ENCODE peak calls at places on chromosomes 5 and 9, in six cellular contexts. M is GM13977; V is stimulated activated CD4-positive, alpha-beta T cell treated with anti-CD3 and anti-CD28 coated beads, Interleukin-4, amount 100 ng/mL, for 24 hours; N is germinal center; I is stomach; E is choroid plexus epithelial cell. L is an unnamed sample.

GRCh38 chr5:11076945-11077613 is 316.0 kb upstream of the DAP start:
- DNase-seq in M (no peak), I (no peak), E (no peak), N (no peak), V (no peak), L (no peak)

GRCh38 chr5:54895816-54896341 is 89.5 kb downstream of the ESM1 start:
- DNase-seq in M (no peak), N (no peak), E (peak; percentile 84), I (peak; percentile 50), V (no peak), L (peak; percentile 30)

GRCh38 chr5:32020271-32020670 is 153.8 kb downstream of the GOLPH3 start:
- DNase-seq in N (peak; percentile 26), I (no peak), M (no peak), V (no peak), E (no peak), L (no peak)

GRCh38 chr5:369151-369939 is 47.8 kb downstream of the AHRR start:
- DNase-seq in I (no peak), M (no peak), V (no peak), N (no peak), E (no peak), L (no peak)

GRCh38 chr9:89837152-89837551 is 232.3 kb downstream of the GADD45G start:
- DNase-seq in M (no peak), N (no peak), E (no peak), I (no peak), V (no peak), L (no peak)

GRCh38 chr5:178310130-178310865 is 77.7 kb upstream of the PHYKPL start:
- DNase-seq in V (no peak), I (no peak), M (no peak), E (no peak), N (no peak), L (no peak)

GRCh38 chr5:175001311-175001710 is 276.9 kb downstream of the MSX2 start:
- DNase-seq in I (no peak), V (no peak), N (no peak), M (no peak), E (no peak), L (no peak)

GRCh38 chr5:56142233-56142619 is 90.9 kb downstream of the ANKRD55 start:
- DNase-seq in N (no peak), E (no peak), M (no peak), V (no peak), I (no peak), L (no peak)

GRCh38 chr9:127123239-127123935 is 952 bp upstream of the ANGPTL2 start:
- DNase-seq in N (no peak), V (no peak), I (peak; percentile 49), E (no peak), M (no peak), L (no peak)

GRCh38 chr9:97307091-97307490 is 368 bp upstream of the CCDC180 start:
- DNase-seq in E (peak; percentile 90), M (no peak), I (peak; percentile 68), N (no peak), V (no peak), L (peak; percentile 75)

GRCh38 chr5:171543486-171543885 is 124.0 kb downstream of the FGF18 start:
- DNase-seq in I (peak; percentile 14), M (no peak), N (no peak), V (no peak), E (no peak), L (no peak)

GRCh38 chr9:114417511-114417910 is 29.7 kb upstream of the AKNA start:
- DNase-seq in E (peak; percentile 41), M (no peak), N (no peak), I (no peak), V (no peak), L (no peak)

GRCh38 chr5:84249918-84250635 is 134.6 kb downstream of the EDIL3 start:
- DNase-seq in M (no peak), I (no peak), N (no peak), V (no peak), E (peak; percentile 90), L (no peak)

GRCh38 chr5:159878988-159879471 is 37.3 kb upstream of the ADRA1B start:
- DNase-seq in N (no peak), E (peak; percentile 76), I (peak; percentile 40), M (no peak), V (no peak), L (peak; percentile 32)

GRCh38 chr5:102666164-102666951 is 88.7 kb upstream of the PAM start:
- DNase-seq in V (no peak), N (no peak), M (no peak), I (no peak), E (peak; percentile 12), L (peak; percentile 5)

GRCh38 chr5:140073296-140073695 is 30.2 kb upstream of the NRG2 start:
- DNase-seq in N (peak; percentile 16), M (peak; percentile 18), V (no peak), I (no peak), E (peak; percentile 38), L (no peak)

GRCh38 chr5:78376315-78376714 is 15.9 kb downstream of the SCAMP1 start:
- DNase-seq in V (no peak), N (no peak), I (no peak), M (no peak), E (no peak), L (no peak)

GRCh38 chr9:34588671-34589370 is 703 bp downstream of the CNTFR start:
- DNase-seq in N (no peak), V (no peak), E (no peak), M (no peak), I (no peak), L (peak; percentile 33)

GRCh38 chr5:87746891-87747366 is 334.2 kb upstream of the CCNH start:
- DNase-seq in V (no peak), N (no peak), M (no peak), E (peak; percentile 3), I (no peak), L (no peak)

GRCh38 chr5:13339022-13339421 is 605.5 kb downstream of the DNAH5 start:
- DNase-seq in M (no peak), V (no peak), N (no peak), E (no peak), I (no peak), L (no peak)